ENCODE peak calls at places on chromosomes 16 and 17, in seven cellular contexts. S is esophagus squamous epithelium; V is Peyer's patch; T is uterus; F is effector memory CD4-positive, alpha-beta T cell; X is right cardiac atrium; O is GM23338. N is an unnamed sample.
A peak's percentile ranks its signal among the peaks of the same experiment; 100 is the strongest.

GRCh38 chr17:40714473-40714872 is 10.9 kb upstream of the KRT24 start:
- DNase-seq in S (no peak), V (no peak), T (no peak), F (no peak), X (no peak), O (no peak), N (no peak)

GRCh38 chr17:6995500-6996255 is at the start of gene ALOX12:
- DNase-seq in S (no peak), V (no peak), T (peak; percentile 30), F (no peak), X (peak; percentile 38), O (peak; percentile 84), N (no peak)

GRCh38 chr17:78879679-78880186 is 23.3 kb downstream of the CEP295NL start:
- DNase-seq in S (no peak), V (peak; percentile 65), T (peak; percentile 88), F (no peak), X (peak; percentile 85), O (no peak), N (peak; percentile 83)

GRCh38 chr17:63918305-63918704 is 334 bp downstream of the GH1 start:
- DNase-seq in S (no peak), V (no peak), T (no peak), F (no peak), X (no peak), O (peak; percentile 77), N (no peak)

GRCh38 chr17:50511058-50511457 is 2.8 kb downstream of the MYCBPAP start:
- DNase-seq in S (no peak), V (no peak), T (no peak), F (no peak), X (no peak), O (no peak), N (no peak)

GRCh38 chr16:1771072-1771863 is at the start of gene NME3:
- DNase-seq in S (no peak), V (peak; percentile 90), T (peak; percentile 79), F (peak; percentile 60), X (peak; percentile 81), O (peak; percentile 71), N (no peak)

GRCh38 chr17:1231456-1231855 is 38.8 kb upstream of the BHLHA9 start:
- DNase-seq in S (no peak), V (peak; percentile 62), T (no peak), F (no peak), X (peak; percentile 59), O (no peak), N (no peak)

GRCh38 chr16:7124242-7124641 is 208.4 kb upstream of the RBFOX1 start:
- DNase-seq in S (no peak), V (no peak), T (no peak), F (no peak), X (no peak), O (no peak), N (no peak)

GRCh38 chr17:27563532-27563931 is 67.5 kb upstream of the LGALS9 start:
- DNase-seq in S (no peak), V (no peak), T (no peak), F (no peak), X (no peak), O (no peak), N (no peak)

GRCh38 chr16:9846362-9847099 is 335.7 kb downstream of the GRIN2A start:
- DNase-seq in S (no peak), V (no peak), T (no peak), F (no peak), X (no peak), O (no peak), N (no peak)

GRCh38 chr16:86294535-86294934 is 215.8 kb upstream of the FOXF1 start:
- DNase-seq in S (no peak), V (no peak), T (no peak), F (no peak), X (no peak), O (no peak), N (no peak)

GRCh38 chr17:50261051-50261915 is 13.0 kb upstream of the TMEM92 start:
- DNase-seq in S (no peak), V (peak; percentile 39), T (no peak), F (no peak), X (no peak), O (no peak), N (no peak)

GRCh38 chr17:59277031-59277430 is 54.4 kb upstream of the YPEL2 start:
- DNase-seq in S (no peak), V (no peak), T (no peak), F (no peak), X (no peak), O (no peak), N (no peak)

GRCh38 chr16:12228607-12229499 is 252.3 kb downstream of the SNX29 start:
- DNase-seq in S (no peak), V (peak; percentile 84), T (peak; percentile 27), F (no peak), X (peak; percentile 41), O (peak; percentile 87), N (no peak)

GRCh38 chr17:59149051-59149450 is 5.9 kb downstream of the SKA2 start:
- DNase-seq in S (no peak), V (no peak), T (no peak), F (no peak), X (no peak), O (no peak), N (no peak)

GRCh38 chr17:80430446-80431245 is 15.7 kb downstream of the ENDOV start:
- DNase-seq in S (no peak), V (peak; percentile 35), T (no peak), F (no peak), X (peak; percentile 12), O (no peak), N (no peak)

GRCh38 chr16:30142672-30143346 is 19.8 kb upstream of the MAPK3 start:
- DNase-seq in S (no peak), V (no peak), T (no peak), F (no peak), X (no peak), O (peak; percentile 50), N (no peak)

GRCh38 chr16:89828870-89829629 is 775 bp downstream of the SPIRE2 start:
- DNase-seq in S (no peak), V (peak; percentile 66), T (no peak), F (no peak), X (no peak), O (peak; percentile 64), N (no peak)

GRCh38 chr17:44900894-44901293 is 1.6 kb upstream of the EFTUD2 start:
- DNase-seq in S (no peak), V (no peak), T (no peak), F (no peak), X (no peak), O (no peak), N (peak; percentile 36)

GRCh38 chr16:19131809-19132777 is 18.3 kb downstream of the ITPRIPL2 start:
- DNase-seq in S (no peak), V (no peak), T (no peak), F (no peak), X (no peak), O (no peak), N (no peak)

GRCh38 chr17:55693244-55694216 is 29.1 kb downstream of the TMEM100 start:
- DNase-seq in S (no peak), V (no peak), T (no peak), F (no peak), X (peak; percentile 62), O (no peak), N (no peak)

GRCh38 chr17:52678211-52678610 is 519.7 kb upstream of the CA10 start:
- DNase-seq in S (no peak), V (no peak), T (no peak), F (no peak), X (no peak), O (no peak), N (no peak)

DNA sequence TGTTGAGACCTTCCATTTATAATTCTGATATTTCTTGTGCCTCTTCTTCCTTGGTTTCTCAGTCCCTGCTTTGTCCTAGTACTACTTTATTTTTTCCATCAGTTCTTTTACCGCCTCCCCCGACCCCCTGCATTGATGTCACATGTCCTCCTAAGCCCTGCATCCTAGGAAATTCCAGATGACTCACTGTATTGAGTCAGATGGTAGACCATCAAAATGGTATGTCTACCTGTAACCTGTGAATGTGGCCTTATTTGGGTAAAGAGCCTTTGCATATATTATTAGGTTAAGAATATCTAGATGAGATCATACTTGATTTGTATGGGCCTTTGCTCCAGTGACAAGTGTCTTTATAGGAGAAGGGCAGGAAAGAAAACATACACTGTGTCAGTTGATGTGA is 515.3 kb upstream of the CA10 start:
- DNase-seq in S (no peak), V (no peak), T (no peak), F (no peak), X (no peak), O (no peak), N (no peak)
- H3K27ac ChIP-seq in S (no peak overlapping the region), V (no peak overlapping the region), T (no peak overlapping the region), F (no peak overlapping the region), X (no peak overlapping the region), O (no peak overlapping the region), N (no peak overlapping the region)

GRCh38 chr17:76707985-76708807 is 2.6 kb downstream of the MXRA7 start:
- DNase-seq in S (no peak), V (no peak), T (no peak), F (no peak), X (peak; percentile 54), O (peak; percentile 93), N (no peak)
- H3K4me3 ChIP-seq in S (no peak overlapping the region), V (no peak overlapping the region), T (no peak overlapping the region), F (no peak overlapping the region), X (peak overlapping the region; percentile 28), O (peak overlapping the region; percentile 4), N (peak overlapping the region; percentile 99)

DNA sequence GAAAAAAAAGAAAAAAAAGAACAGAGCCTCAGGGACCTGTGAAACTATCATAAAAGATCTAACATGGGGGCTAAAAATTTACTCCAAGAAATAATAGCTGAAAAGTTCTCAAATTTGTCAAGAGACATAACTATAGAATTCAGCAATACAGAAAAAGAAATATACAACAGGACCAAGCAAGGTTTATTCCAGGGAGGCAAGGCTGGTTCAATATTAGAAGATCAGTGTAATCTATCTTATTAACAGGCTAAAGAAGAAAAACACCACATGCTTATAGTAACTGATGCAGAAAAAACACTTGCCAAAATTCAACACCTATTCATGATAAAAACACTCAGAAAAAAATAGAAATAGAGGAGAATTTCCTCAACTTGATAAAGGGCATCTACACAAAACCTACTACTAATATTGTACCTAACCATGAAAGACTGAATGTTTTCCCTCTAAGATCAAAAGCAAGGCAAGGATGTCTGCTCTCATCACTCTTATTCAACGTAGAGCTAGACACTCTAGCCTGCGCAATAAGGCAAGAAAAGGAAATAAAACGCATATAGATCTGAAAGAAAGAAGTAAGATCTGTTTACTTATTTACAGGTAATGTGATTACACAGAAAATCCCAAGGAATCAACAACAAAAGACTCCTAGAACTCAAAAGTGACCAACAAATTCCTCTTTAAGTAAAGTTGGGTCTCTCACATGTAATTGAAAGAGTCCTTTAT is 1.2 kb upstream of the ACSM3 start:
- DNase-seq in S (no peak), V (no peak), T (no peak), F (no peak), X (no peak), O (no peak), N (no peak)
- H3K27ac ChIP-seq in S (no peak overlapping the region), V (peak overlapping the region; percentile 79), T (no peak overlapping the region), F (peak overlapping the region; percentile 70), X (no peak overlapping the region), O (no peak overlapping the region), N (no peak overlapping the region)

DNA sequence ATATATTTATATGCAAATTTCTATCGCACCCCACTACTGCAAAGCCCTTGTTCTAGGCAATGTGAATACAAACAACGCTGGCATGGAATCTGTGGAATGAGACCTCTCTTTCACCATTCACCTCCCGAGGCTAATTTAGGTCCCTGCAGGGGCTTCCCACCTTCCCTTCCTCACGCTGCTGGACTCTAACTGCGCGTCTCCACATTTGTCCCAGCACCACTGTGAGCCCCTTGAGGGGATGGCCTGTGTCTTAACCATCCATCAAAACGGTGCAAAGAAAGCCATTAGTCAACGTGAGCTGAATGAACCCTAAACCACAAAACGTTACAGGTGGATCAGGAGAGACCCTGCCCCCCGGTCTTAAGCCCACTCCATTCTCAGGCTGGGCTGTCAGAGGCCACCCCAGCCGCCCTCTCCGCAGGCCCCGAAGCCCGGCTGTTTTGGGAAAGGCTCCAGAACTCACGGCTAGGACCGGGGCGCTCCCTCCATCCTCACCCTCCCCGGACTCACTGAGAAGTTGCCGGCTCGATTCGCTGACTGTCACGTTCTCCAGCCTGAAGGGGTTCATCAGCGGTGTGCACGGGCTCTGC is 1.5 kb downstream of the TMEM114 start:
- DNase-seq in S (no peak), V (no peak), T (no peak), F (no peak), X (no peak), O (peak; percentile 87), N (no peak)
- H3K4me3 ChIP-seq in S (no peak overlapping the region), V (no peak overlapping the region), T (no peak overlapping the region), F (no peak overlapping the region), X (no peak overlapping the region), O (peak overlapping the region; percentile 84), N (peak overlapping the region; percentile 43)